ENCODE peak calls at places on chromosomes 1 and 21, in five cellular contexts. One of them, this sample, is unnamed.

GRCh38 chr21:41360072-41360821 is 1.6 kb upstream of the MX2 start:
- DNase-seq in tibial nerve: peak
- DNase-seq in endodermal cell: peak
- DNase-seq in HCT116: no peak
- DNase-seq in pancreas: peak
- DNase-seq in this sample: no peak

GRCh38 chr1:154474802-154475201 is 27.2 kb upstream of the TDRD10 start:
- DNase-seq in tibial nerve: peak
- DNase-seq in endodermal cell: no peak
- DNase-seq in HCT116: peak
- DNase-seq in pancreas: no peak
- DNase-seq in this sample: no peak

GRCh38 chr1:65147424-65148177 is 402 bp upstream of the AK4 start:
- DNase-seq in tibial nerve: peak
- DNase-seq in endodermal cell: peak
- DNase-seq in HCT116: no peak
- DNase-seq in pancreas: peak
- DNase-seq in this sample: peak

GRCh38 chr1:27153927-27154358 is 982 bp downstream of the SLC9A1 start:
- DNase-seq in tibial nerve: no peak
- DNase-seq in endodermal cell: peak
- DNase-seq in HCT116: no peak
- DNase-seq in pancreas: peak
- DNase-seq in this sample: no peak

GRCh38 chr1:85578321-85579295 is 2.0 kb upstream of the CCN1 start:
- DNase-seq in tibial nerve: no peak
- DNase-seq in endodermal cell: no peak
- DNase-seq in HCT116: no peak
- DNase-seq in pancreas: no peak
- DNase-seq in this sample: no peak

GRCh38 chr1:27555700-27556424 is 48.1 kb downstream of the AHDC1 start:
- DNase-seq in tibial nerve: peak
- DNase-seq in endodermal cell: no peak
- DNase-seq in HCT116: no peak
- DNase-seq in pancreas: no peak
- DNase-seq in this sample: no peak

GRCh38 chr21:14691924-14692323 is 145.8 kb upstream of the SAMSN1 start:
- DNase-seq in tibial nerve: no peak
- DNase-seq in endodermal cell: no peak
- DNase-seq in HCT116: no peak
- DNase-seq in pancreas: no peak
- DNase-seq in this sample: no peak

GRCh38 chr1:204885790-204886189 is 15.1 kb downstream of the NFASC start:
- DNase-seq in tibial nerve: peak
- DNase-seq in endodermal cell: no peak
- DNase-seq in HCT116: no peak
- DNase-seq in pancreas: no peak
- DNase-seq in this sample: no peak

GRCh38 chr1:15429701-15430149 is 8.5 kb upstream of the CTRC start:
- DNase-seq in tibial nerve: no peak
- DNase-seq in endodermal cell: no peak
- DNase-seq in HCT116: no peak
- DNase-seq in pancreas: peak
- DNase-seq in this sample: no peak

GRCh38 chr1:24098102-24098501 is 13.8 kb downstream of the MYOM3 start:
- DNase-seq in tibial nerve: no peak
- DNase-seq in endodermal cell: no peak
- DNase-seq in HCT116: no peak
- DNase-seq in pancreas: no peak
- DNase-seq in this sample: no peak

GRCh38 chr1:235295902-235296350 is 32.1 kb downstream of the ARID4B start:
- DNase-seq in tibial nerve: no peak
- DNase-seq in endodermal cell: no peak
- DNase-seq in HCT116: peak
- DNase-seq in pancreas: peak
- DNase-seq in this sample: no peak

GRCh38 chr1:203189951-203190352 is 3.4 kb upstream of the CHI3L1 start:
- DNase-seq in tibial nerve: peak
- DNase-seq in endodermal cell: no peak
- DNase-seq in HCT116: no peak
- DNase-seq in pancreas: no peak
- DNase-seq in this sample: no peak

GRCh38 chr1:169110691-169111447 is 4.4 kb downstream of the ATP1B1 start:
- DNase-seq in tibial nerve: peak
- DNase-seq in endodermal cell: no peak
- DNase-seq in HCT116: no peak
- DNase-seq in pancreas: no peak
- DNase-seq in this sample: no peak
- H3K27ac ChIP-seq in tibial nerve: no peak
- H3K27ac ChIP-seq in endodermal cell: no peak
- H3K27ac ChIP-seq in HCT116: peak
- H3K27ac ChIP-seq in pancreas: no peak
- H3K27ac ChIP-seq in this sample: no peak

GRCh38 chr1:165884009-165884689 is 56.7 kb downstream of the UCK2 start:
- DNase-seq in tibial nerve: no peak
- DNase-seq in endodermal cell: peak
- DNase-seq in HCT116: no peak
- DNase-seq in pancreas: no peak
- DNase-seq in this sample: no peak
- H3K27ac ChIP-seq in tibial nerve: no peak
- H3K27ac ChIP-seq in endodermal cell: peak
- H3K27ac ChIP-seq in HCT116: no peak
- H3K27ac ChIP-seq in pancreas: no peak
- H3K27ac ChIP-seq in this sample: no peak

GRCh38 chr1:12458571-12458970 is 159.4 kb downstream of the DHRS3 start:
- DNase-seq in tibial nerve: no peak
- DNase-seq in endodermal cell: no peak
- DNase-seq in HCT116: no peak
- DNase-seq in pancreas: no peak
- DNase-seq in this sample: no peak
- H3K27ac ChIP-seq in tibial nerve: peak
- H3K27ac ChIP-seq in endodermal cell: no peak
- H3K27ac ChIP-seq in HCT116: no peak
- H3K27ac ChIP-seq in pancreas: no peak
- H3K27ac ChIP-seq in this sample: no peak

GRCh38 chr1:211344335-211344664 is 17.7 kb downstream of the TRAF5 start:
- DNase-seq in tibial nerve: no peak
- DNase-seq in endodermal cell: no peak
- DNase-seq in HCT116: no peak
- DNase-seq in pancreas: no peak
- DNase-seq in this sample: no peak
- H3K27ac ChIP-seq in tibial nerve: no peak
- H3K27ac ChIP-seq in endodermal cell: no peak
- H3K27ac ChIP-seq in HCT116: no peak
- H3K27ac ChIP-seq in pancreas: no peak
- H3K27ac ChIP-seq in this sample: no peak

DNA sequence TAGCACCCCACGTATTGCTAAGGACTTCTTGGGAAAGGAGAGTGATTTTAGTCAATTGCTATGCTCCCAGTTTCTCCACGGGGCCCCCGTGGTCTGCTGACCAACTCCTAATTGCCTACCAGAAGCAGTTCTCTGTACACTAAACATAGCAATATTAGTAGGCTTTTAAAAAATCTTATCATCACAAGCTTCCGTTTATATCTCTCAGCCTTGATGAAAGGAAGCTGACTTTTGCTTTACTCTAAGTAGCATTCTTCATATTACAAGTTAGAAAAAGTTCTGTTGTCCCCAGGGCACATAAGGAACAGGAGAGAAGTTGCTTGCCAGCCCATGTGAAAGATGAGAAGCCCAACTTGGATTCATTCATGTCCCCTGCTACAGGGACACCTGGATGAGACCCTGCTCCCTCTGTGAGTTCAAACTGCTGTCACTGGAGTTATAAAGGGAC is 29.3 kb downstream of the TGFB2 start:
- DNase-seq in tibial nerve: no peak
- DNase-seq in endodermal cell: no peak
- DNase-seq in HCT116: no peak
- DNase-seq in pancreas: no peak
- DNase-seq in this sample: no peak
- H3K27ac ChIP-seq in tibial nerve: no peak
- H3K27ac ChIP-seq in endodermal cell: peak
- H3K27ac ChIP-seq in HCT116: no peak
- H3K27ac ChIP-seq in pancreas: no peak
- H3K27ac ChIP-seq in this sample: no peak

DNA sequence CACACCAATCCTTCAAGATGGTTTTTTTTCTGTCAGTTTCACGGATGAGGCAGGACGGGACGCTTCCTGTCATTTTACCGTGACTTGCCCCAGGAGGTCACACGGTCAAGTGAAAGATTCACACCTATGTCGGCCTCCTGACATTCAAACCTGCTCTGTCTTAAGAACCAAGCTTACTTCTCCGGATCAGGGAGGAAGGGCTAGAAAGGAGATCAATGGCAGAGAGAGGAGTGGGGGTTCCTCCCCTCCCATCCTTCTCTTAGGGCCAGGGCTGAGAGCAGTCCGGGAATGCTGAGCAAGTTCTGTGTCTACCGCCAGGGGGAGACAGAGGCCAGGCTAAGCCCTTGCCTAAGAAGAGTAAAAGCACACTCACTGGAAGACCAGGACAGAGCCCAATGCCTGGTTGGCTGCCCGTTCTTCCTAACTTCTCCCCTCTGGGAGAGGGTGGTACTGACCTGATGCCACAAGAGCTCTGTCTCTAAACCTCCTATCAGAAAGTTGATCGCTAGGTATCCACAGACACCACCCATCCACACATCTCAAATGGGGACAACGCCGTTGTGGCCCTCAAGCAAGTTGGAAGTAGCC is 1.1 kb upstream of the PPM1J start:
- DNase-seq in tibial nerve: peak
- DNase-seq in endodermal cell: peak
- DNase-seq in HCT116: peak
- DNase-seq in pancreas: peak
- DNase-seq in this sample: peak
- H3K27ac ChIP-seq in tibial nerve: peak
- H3K27ac ChIP-seq in endodermal cell: no peak
- H3K27ac ChIP-seq in HCT116: no peak
- H3K27ac ChIP-seq in pancreas: no peak
- H3K27ac ChIP-seq in this sample: no peak

This sample was measured in CD4-positive, alpha-beta T cell.